ENCODE peak calls at places on chromosomes 16 and 17, in six cellular contexts. Q is GM23338, F is A549, X is SK-N-SH, Z is HCT116, B is K562. V is an unnamed sample.

GRCh38 chr17:70084476-70084875 is 9.5 kb downstream of the KCNJ16 start:
- DNase-seq in Q (peak; percentile 19), F (no peak), X (no peak), Z (no peak), B (no peak), V (no peak)

GRCh38 chr16:27319257-27319965 is 5.6 kb downstream of the IL4R start:
- DNase-seq in Q (no peak), F (no peak), X (no peak), Z (no peak), B (no peak), V (no peak)

GRCh38 chr17:72004476-72005331 is 116.1 kb upstream of the SOX9 start:
- DNase-seq in Q (peak; percentile 10), F (no peak), X (no peak), Z (no peak), B (no peak), V (no peak)

GRCh38 chr16:18041864-18042834 is 294.4 kb downstream of the NPIPA8 start:
- DNase-seq in Q (no peak), F (no peak), X (no peak), Z (no peak), B (no peak), V (no peak)

GRCh38 chr16:87678618-87679017 is 76.3 kb downstream of the JPH3 start:
- DNase-seq in Q (no peak), F (peak; percentile 46), X (no peak), Z (no peak), B (no peak), V (no peak)

GRCh38 chr16:2331932-2332267 is 8.6 kb downstream of the ABCA3 start:
- DNase-seq in Q (no peak), F (no peak), X (no peak), Z (no peak), B (no peak), V (no peak)

GRCh38 chr17:9298776-9299295 is 276.8 kb downstream of the STX8 start:
- DNase-seq in Q (no peak), F (no peak), X (no peak), Z (no peak), B (no peak), V (no peak)

GRCh38 chr17:35713069-35713728 is 18.2 kb upstream of the RASL10B start:
- DNase-seq in Q (no peak), F (no peak), X (peak; percentile 39), Z (no peak), B (no peak), V (no peak)

GRCh38 chr17:14297161-14297851 is 3.6 kb upstream of the HS3ST3B1 start:
- DNase-seq in Q (peak; percentile 83), F (peak; percentile 59), X (peak; percentile 50), Z (no peak), B (no peak), V (no peak)

GRCh38 chr17:59505610-59506276 is 59.7 kb upstream of the DHX40 start:
- DNase-seq in Q (peak; percentile 39), F (no peak), X (no peak), Z (no peak), B (no peak), V (no peak)

GRCh38 chr16:79286646-79287423 is 313.7 kb downstream of the MAF start:
- DNase-seq in Q (peak; percentile 42), F (no peak), X (no peak), Z (no peak), B (no peak), V (no peak)

GRCh38 chr16:84686702-84687298 is 13.0 kb upstream of the USP10 start:
- DNase-seq in Q (no peak), F (no peak), X (no peak), Z (peak; percentile 19), B (no peak), V (no peak)

GRCh38 chr16:4494746-4495490 is 18.7 kb downstream of the HMOX2 start:
- DNase-seq in Q (no peak), F (no peak), X (no peak), Z (peak; percentile 81), B (no peak), V (no peak)

GRCh38 chr17:16470302-16470701 is 21.7 kb downstream of the LRRC75A start:
- DNase-seq in Q (no peak), F (no peak), X (peak; percentile 62), Z (no peak), B (no peak), V (no peak)

GRCh38 chr17:1813088-1813487 is 16.6 kb downstream of the SMYD4 start:
- DNase-seq in Q (no peak), F (no peak), X (no peak), Z (no peak), B (no peak), V (no peak)

GRCh38 chr17:36204724-36205500 is 6.0 kb upstream of the CCL4L2 start:
- DNase-seq in Q (no peak), F (no peak), X (no peak), Z (no peak), B (no peak), V (no peak)

GRCh38 chr17:36545465-36546417 is 1.0 kb downstream of the GGNBP2 start:
- DNase-seq in Q (peak; percentile 99), F (peak; percentile 98), X (peak; percentile 98), Z (peak; percentile 93), B (peak; percentile 95), V (peak; percentile 43)

GRCh38 chr17:49520386-49521087 is 25.4 kb downstream of the NGFR start:
- DNase-seq in Q (no peak), F (no peak), X (peak; percentile 12), Z (no peak), B (no peak), V (no peak)

GRCh38 chr17:3529817-3530741 is 27.5 kb downstream of the TRPV3 start:
- DNase-seq in Q (peak; percentile 51), F (no peak), X (no peak), Z (no peak), B (no peak), V (no peak)

GRCh38 chr16:29651950-29652349 is 11.1 kb upstream of the SPN start:
- DNase-seq in Q (no peak), F (no peak), X (no peak), Z (no peak), B (no peak), V (no peak)

GRCh38 chr16:65786916-65787315 is 579.6 kb upstream of the CDH5 start:
- DNase-seq in Q (no peak), F (no peak), X (no peak), Z (no peak), B (no peak), V (no peak)

GRCh38 chr17:50218071-50218759 is 16.8 kb upstream of the COL1A1 start:
- DNase-seq in Q (no peak), F (no peak), X (no peak), Z (no peak), B (no peak), V (no peak)

GRCh38 chr17:60526726-60527125 is 684 bp upstream of the APPBP2 start:
- DNase-seq in Q (peak; percentile 19), F (no peak), X (peak; percentile 32), Z (no peak), B (no peak), V (no peak)

GRCh38 chr17:59490259-59490658 is 75.2 kb upstream of the DHX40 start:
- DNase-seq in Q (no peak), F (no peak), X (no peak), Z (no peak), B (no peak), V (no peak)

GRCh38 chr17:38748329-38749221 is at the start of gene PCGF2:
- DNase-seq in Q (peak; percentile 98), F (peak; percentile 89), X (peak; percentile 90), Z (peak; percentile 71), B (peak; percentile 77), V (no peak)

GRCh38 chr17:73800893-73801292 is 156.6 kb upstream of the SDK2 start:
- DNase-seq in Q (no peak), F (no peak), X (no peak), Z (no peak), B (no peak), V (no peak)

GRCh38 chr17:62062936-62063335 is 2.1 kb downstream of the MED13 start:
- DNase-seq in Q (no peak), F (no peak), X (no peak), Z (no peak), B (no peak), V (no peak)

DNA sequence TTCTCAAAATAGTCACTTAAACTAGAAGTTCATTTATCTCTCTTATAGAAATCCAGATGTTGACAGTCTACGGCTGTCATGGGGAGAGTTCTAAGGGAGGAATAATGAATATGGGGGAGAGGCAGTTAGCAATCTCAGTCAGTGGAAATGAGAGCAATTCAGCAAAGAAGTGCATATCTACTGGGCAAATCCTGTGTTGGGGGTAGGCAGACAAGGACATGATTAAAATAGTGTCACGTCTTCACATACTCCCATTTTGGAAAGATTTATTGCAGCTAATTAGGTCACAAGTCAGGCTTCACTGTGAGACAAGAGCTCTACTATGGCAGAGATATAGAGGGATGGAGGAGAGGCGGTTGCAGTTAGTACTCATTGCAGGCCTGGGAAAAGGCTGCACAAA is 29.8 kb downstream of the LRRC36 start:
- DNase-seq in Q (no peak), F (no peak), X (no peak), Z (no peak), B (no peak), V (no peak)
- TF ChIP-seq REST in Q (no peak), F (no peak), X (no peak), Z (no peak), B (no peak), V (no peak)

GRCh38 chr17:78476973-78477372 is 98.5 kb downstream of the PGS1 start:
- DNase-seq in Q (no peak), F (no peak), X (no peak), Z (no peak), B (no peak), V (no peak)
- TF ChIP-seq REST in Q (no peak), F (no peak), X (no peak), Z (no peak), B (no peak), V (no peak)

GRCh38 chr16:58418601-58419000 is 26.3 kb downstream of the GINS3 start:
- DNase-seq in Q (no peak), F (no peak), X (no peak), Z (no peak), B (peak; percentile 30), V (no peak)
- TF ChIP-seq REST in Q (no peak), F (no peak), X (no peak), Z (no peak), B (no peak), V (no peak)

GRCh38 chr16:19139436-19140091 is 25.8 kb downstream of the ITPRIPL2 start:
- DNase-seq in Q (no peak), F (no peak), X (no peak), Z (no peak), B (no peak), V (no peak)

GRCh38 chr16:19137201-19137601 is 23.4 kb downstream of the ITPRIPL2 start:
- DNase-seq in Q (no peak), F (no peak), X (no peak), Z (no peak), B (no peak), V (no peak)

GRCh38 chr16:19140392-19140791 is 26.6 kb downstream of the ITPRIPL2 start:
- DNase-seq in Q (no peak), F (no peak), X (no peak), Z (no peak), B (no peak), V (no peak)

GRCh38 chr16:19137621-19138128 is 23.9 kb downstream of the ITPRIPL2 start:
- DNase-seq in Q (no peak), F (no peak), X (no peak), Z (no peak), B (no peak), V (no peak)

DNA sequence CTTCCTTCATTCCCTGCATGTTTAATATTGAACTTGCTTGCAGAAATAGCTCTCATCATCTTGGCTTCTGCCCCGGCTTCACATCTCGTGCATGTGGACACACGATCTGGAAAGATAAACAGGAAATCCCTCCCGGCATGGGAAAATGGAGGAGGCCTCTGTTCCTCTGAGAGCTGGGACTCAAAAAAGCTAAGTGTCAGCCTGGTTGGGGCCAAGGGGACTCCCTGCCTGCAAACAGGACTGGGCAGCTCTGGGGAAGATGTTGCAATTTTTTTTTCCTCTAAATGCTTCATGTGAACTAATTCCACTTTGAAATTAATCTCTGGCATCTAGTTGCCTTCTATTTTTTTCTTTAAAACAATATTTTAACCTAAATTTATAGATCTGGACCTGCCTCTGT is 24.8 kb downstream of the ITPRIPL2 start:
- DNase-seq in Q (peak; percentile 22), F (peak; percentile 60), X (peak; percentile 58), Z (no peak), B (no peak), V (no peak)
- TF ChIP-seq REST in Q (no peak), F (no peak), X (no peak), Z (no peak), B (no peak), V (no peak)

V was measured in Panc1.